ENCODE peak calls at places on chromosomes 2 and 18, in five cellular contexts. One of them, this sample, is unnamed.
A peak's percentile ranks its signal among the peaks of the same experiment; 100 is the strongest.

GRCh38 chr18:31099490-31100230 is 2.6 kb downstream of the DSC2 start:
- DNase-seq in A549: no peak
- DNase-seq in K562: no peak
- DNase-seq in GM12878: no peak
- DNase-seq in HepG2: no peak
- DNase-seq in this sample: no peak

GRCh38 chr2:159788218-159788617 is 9.8 kb downstream of the CD302 start:
- DNase-seq in A549: no peak
- DNase-seq in K562: no peak
- DNase-seq in GM12878: no peak
- DNase-seq in HepG2: no peak
- DNase-seq in this sample: no peak

GRCh38 chr2:135552887-135553286 is 21.6 kb downstream of the R3HDM1 start:
- DNase-seq in A549: no peak
- DNase-seq in K562: no peak
- DNase-seq in GM12878: no peak
- DNase-seq in HepG2: no peak
- DNase-seq in this sample: no peak

GRCh38 chr18:63676526-63676925 is 14.8 kb upstream of the SERPINB3 start:
- DNase-seq in A549: peak; percentile 56
- DNase-seq in K562: no peak
- DNase-seq in GM12878: no peak
- DNase-seq in HepG2: no peak
- DNase-seq in this sample: peak; percentile 65

GRCh38 chr2:239148495-239149200 is 252.2 kb downstream of the HDAC4 start:
- DNase-seq in A549: no peak
- DNase-seq in K562: no peak
- DNase-seq in GM12878: no peak
- DNase-seq in HepG2: no peak
- DNase-seq in this sample: no peak

GRCh38 chr2:12202301-12202700 is 455.9 kb downstream of the LPIN1 start:
- DNase-seq in A549: no peak
- DNase-seq in K562: no peak
- DNase-seq in GM12878: no peak
- DNase-seq in HepG2: no peak
- DNase-seq in this sample: peak; percentile 47

GRCh38 chr2:197514754-197515153 is 1.1 kb upstream of the MOB4 start:
- DNase-seq in A549: no peak
- DNase-seq in K562: no peak
- DNase-seq in GM12878: no peak
- DNase-seq in HepG2: no peak
- DNase-seq in this sample: peak; percentile 36

GRCh38 chr18:36321636-36322407 is 24.3 kb downstream of the FHOD3 start:
- DNase-seq in A549: peak; percentile 26
- DNase-seq in K562: no peak
- DNase-seq in GM12878: no peak
- DNase-seq in HepG2: no peak
- DNase-seq in this sample: no peak

GRCh38 chr2:145569108-145569507 is 1049.2 kb upstream of the ZEB2 start:
- DNase-seq in A549: peak; percentile 34
- DNase-seq in K562: no peak
- DNase-seq in GM12878: no peak
- DNase-seq in HepG2: no peak
- DNase-seq in this sample: no peak

GRCh38 chr2:55156326-55156725 is 75.8 kb downstream of the CLHC1 start:
- DNase-seq in A549: no peak
- DNase-seq in K562: no peak
- DNase-seq in GM12878: no peak
- DNase-seq in HepG2: no peak
- DNase-seq in this sample: no peak

GRCh38 chr2:83817511-83817910 is 641.6 kb downstream of the SUCLG1 start:
- DNase-seq in A549: peak; percentile 14
- DNase-seq in K562: no peak
- DNase-seq in GM12878: no peak
- DNase-seq in HepG2: no peak
- DNase-seq in this sample: peak; percentile 13

GRCh38 chr2:56971383-56971974 is 787.7 kb downstream of the CCDC85A start:
- DNase-seq in A549: no peak
- DNase-seq in K562: no peak
- DNase-seq in GM12878: no peak
- DNase-seq in HepG2: no peak
- DNase-seq in this sample: no peak

GRCh38 chr2:174632847-174633620 is 35.4 kb upstream of the WIPF1 start:
- DNase-seq in A549: no peak
- DNase-seq in K562: peak; percentile 18
- DNase-seq in GM12878: no peak
- DNase-seq in HepG2: no peak
- DNase-seq in this sample: no peak

GRCh38 chr2:196233033-196233807 is 61.8 kb upstream of the STK17B start:
- DNase-seq in A549: peak; percentile 49
- DNase-seq in K562: no peak
- DNase-seq in GM12878: no peak
- DNase-seq in HepG2: no peak
- DNase-seq in this sample: no peak

GRCh38 chr18:48029296-48029986 is 99.0 kb upstream of the SMAD2 start:
- DNase-seq in A549: no peak
- DNase-seq in K562: no peak
- DNase-seq in GM12878: no peak
- DNase-seq in HepG2: no peak
- DNase-seq in this sample: no peak

DNA sequence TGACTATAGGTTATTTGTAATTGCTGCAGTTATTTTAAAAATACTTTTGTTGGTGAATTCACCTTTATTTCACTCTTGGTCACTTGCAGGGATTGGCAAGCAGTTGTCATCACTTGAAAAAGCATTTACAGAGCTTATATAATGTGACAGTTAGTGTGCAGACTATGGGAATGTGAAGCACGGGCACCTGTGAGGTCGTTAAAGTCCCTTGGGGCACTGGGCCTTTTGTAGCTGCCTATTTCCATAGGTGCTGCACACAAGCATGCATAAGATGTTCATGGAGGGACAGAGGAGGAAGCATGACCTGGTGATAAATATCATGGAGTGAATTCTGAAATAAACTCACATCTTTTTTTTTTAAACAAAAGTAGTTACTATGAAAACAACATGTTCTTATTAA is 124.6 kb downstream of the ATP9B start:
- DNase-seq in A549: no peak
- DNase-seq in K562: no peak
- DNase-seq in GM12878: no peak
- DNase-seq in HepG2: no peak
- DNase-seq in this sample: no peak
- TF ChIP-seq JUNB in A549: no peak
- TF ChIP-seq JUNB in K562: no peak
- TF ChIP-seq JUNB in GM12878: no peak
- TF ChIP-seq JUNB in HepG2: no peak
- TF ChIP-seq JUNB in this sample: no peak

DNA sequence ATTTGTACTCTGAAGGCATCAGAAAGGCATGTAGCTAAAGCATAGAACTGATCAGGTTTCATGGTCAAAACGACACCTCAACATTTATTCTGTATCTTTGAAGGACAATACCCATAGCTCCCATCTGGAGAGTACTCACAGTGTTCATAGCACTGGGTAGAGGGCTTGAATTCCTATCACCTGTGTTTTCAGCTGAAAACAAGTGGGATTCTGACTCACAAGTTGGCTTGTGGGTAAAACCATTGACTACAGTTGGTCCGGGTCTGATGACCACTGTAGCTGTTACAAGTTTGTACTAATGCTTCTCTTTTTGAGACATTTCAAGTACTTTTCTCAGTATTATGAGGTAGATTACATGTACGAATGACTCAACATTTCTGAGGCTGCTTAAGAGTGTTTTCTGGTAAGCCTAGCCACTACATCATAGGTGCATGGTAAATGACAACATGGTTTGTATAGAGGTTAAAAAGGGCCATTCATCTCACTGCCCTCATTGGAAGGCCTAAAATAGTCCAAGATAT is 68.6 kb upstream of the PELI1 start:
- DNase-seq in A549: no peak
- DNase-seq in K562: peak; percentile 47
- DNase-seq in GM12878: peak; percentile 60
- DNase-seq in HepG2: no peak
- DNase-seq in this sample: peak; percentile 36
- TF ChIP-seq JUNB in A549: no peak
- TF ChIP-seq JUNB in K562: no peak
- TF ChIP-seq JUNB in GM12878: peak; percentile 84
- TF ChIP-seq JUNB in HepG2: no peak
- TF ChIP-seq JUNB in this sample: no peak

DNA sequence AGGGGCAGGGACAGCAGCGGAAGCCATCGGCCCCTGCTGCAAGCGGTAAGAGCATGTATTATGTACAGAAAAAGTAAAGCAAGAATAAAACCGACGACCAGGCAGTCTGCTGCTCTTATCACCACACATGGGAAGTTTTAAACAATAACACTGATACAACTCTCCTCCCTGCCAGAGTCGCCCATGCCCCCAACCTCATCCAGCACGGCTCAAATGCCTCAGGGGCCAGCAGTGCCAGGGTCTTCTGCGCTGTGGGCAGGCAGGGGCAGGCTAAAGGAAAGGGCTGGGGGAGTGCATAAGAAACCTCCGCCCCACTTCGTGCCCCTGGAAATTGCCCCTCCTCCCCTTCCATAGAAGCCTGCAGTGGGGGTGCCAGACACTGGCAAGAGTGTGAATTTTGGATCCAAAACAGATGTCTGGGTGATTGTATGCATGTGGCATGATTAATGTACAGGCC is 10.1 kb downstream of the TEX51 start:
- DNase-seq in A549: no peak
- DNase-seq in K562: no peak
- DNase-seq in GM12878: no peak
- DNase-seq in HepG2: no peak
- DNase-seq in this sample: no peak
- TF ChIP-seq JUNB in A549: no peak
- TF ChIP-seq JUNB in K562: no peak
- TF ChIP-seq JUNB in GM12878: no peak
- TF ChIP-seq JUNB in HepG2: no peak
- TF ChIP-seq JUNB in this sample: no peak

GRCh38 chr2:205077159-205077558 is 531.9 kb downstream of the PARD3B start:
- DNase-seq in A549: no peak
- DNase-seq in K562: no peak
- DNase-seq in GM12878: no peak
- DNase-seq in HepG2: no peak
- DNase-seq in this sample: no peak

GRCh38 chr2:205076405-205076804 is 531.1 kb downstream of the PARD3B start:
- DNase-seq in A549: no peak
- DNase-seq in K562: no peak
- DNase-seq in GM12878: no peak
- DNase-seq in HepG2: no peak
- DNase-seq in this sample: peak; percentile 15

GRCh38 chr2:205078762-205079161 is 533.5 kb downstream of the PARD3B start:
- DNase-seq in A549: no peak
- DNase-seq in K562: no peak
- DNase-seq in GM12878: no peak
- DNase-seq in HepG2: no peak
- DNase-seq in this sample: no peak

GRCh38 chr2:205073433-205074020 is 528.3 kb downstream of the PARD3B start:
- DNase-seq in A549: no peak
- DNase-seq in K562: no peak
- DNase-seq in GM12878: no peak
- DNase-seq in HepG2: no peak
- DNase-seq in this sample: no peak

GRCh38 chr2:205079173-205079572 is 533.9 kb downstream of the PARD3B start:
- DNase-seq in A549: no peak
- DNase-seq in K562: no peak
- DNase-seq in GM12878: no peak
- DNase-seq in HepG2: no peak
- DNase-seq in this sample: peak; percentile 11
- TF ChIP-seq JUNB in A549: no peak
- TF ChIP-seq JUNB in K562: no peak
- TF ChIP-seq JUNB in GM12878: no peak
- TF ChIP-seq JUNB in HepG2: no peak
- TF ChIP-seq JUNB in this sample: no peak

DNA sequence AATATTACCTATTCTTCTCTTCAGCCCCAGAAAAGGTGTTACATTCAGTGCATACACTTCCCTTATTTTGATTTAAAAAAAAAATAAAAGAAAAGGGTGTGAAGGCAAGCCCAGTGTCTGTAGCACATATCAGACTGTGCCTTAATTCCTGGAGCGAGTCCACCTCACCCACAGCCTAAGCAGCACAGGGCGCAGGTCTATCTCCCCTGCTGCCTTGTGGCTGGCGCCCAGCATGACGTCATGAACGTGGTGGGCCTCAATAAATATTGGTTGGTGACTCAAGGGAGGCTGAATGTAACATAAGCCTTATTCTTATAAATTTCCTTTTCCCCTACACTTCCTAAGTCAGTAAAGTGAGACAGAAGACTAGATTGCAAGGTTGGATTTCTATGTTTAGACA is 26.4 kb downstream of the ST3GAL5 start:
- DNase-seq in A549: no peak
- DNase-seq in K562: no peak
- DNase-seq in GM12878: no peak
- DNase-seq in HepG2: no peak
- DNase-seq in this sample: no peak
- TF ChIP-seq JUNB in A549: no peak
- TF ChIP-seq JUNB in K562: no peak
- TF ChIP-seq JUNB in GM12878: no peak
- TF ChIP-seq JUNB in HepG2: no peak
- TF ChIP-seq JUNB in this sample: no peak

DNA sequence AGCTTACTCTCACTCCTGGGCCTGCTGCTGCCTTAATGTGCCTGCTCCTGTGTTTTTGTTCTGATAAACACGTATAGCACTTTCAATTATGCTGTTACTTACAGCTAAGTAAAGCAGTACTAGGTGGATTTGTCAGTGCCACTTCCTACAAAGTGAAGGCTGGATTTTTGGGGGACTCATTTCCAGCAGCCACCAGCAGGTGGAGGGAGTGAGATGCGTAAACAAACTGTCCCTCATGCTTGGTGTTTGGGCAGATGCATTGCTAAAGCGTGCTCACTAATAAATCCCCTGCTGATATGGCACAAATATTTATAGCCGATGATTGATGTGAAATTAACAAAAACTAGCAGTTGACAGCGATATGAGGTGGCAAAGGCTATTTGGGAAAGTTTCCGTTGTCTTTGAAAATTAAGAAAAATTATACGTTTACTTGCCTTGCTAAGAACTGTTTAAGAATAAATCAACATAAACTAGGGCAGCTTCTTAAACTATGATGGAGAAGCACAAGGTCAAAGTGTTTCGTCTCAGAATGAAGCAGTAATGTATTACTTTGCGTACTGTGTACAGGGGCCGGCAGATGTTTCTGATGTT is 101.7 kb downstream of the AGAP1 start:
- DNase-seq in A549: peak; percentile 75
- DNase-seq in K562: peak; percentile 49
- DNase-seq in GM12878: no peak
- DNase-seq in HepG2: peak; percentile 68
- DNase-seq in this sample: peak; percentile 83
- TF ChIP-seq JUNB in A549: no peak
- TF ChIP-seq JUNB in K562: no peak
- TF ChIP-seq JUNB in GM12878: no peak
- TF ChIP-seq JUNB in HepG2: no peak
- TF ChIP-seq JUNB in this sample: no peak